ENCODE peak calls at places on chromosome 16, in four cellular contexts. V, Y, M and Z are unnamed samples.

GRCh38 chr16:51637744-51638100 is 486.7 kb upstream of the SALL1 start:
- DNase-seq in V (no peak), Y (no peak), M (no peak), Z (no peak)

GRCh38 chr16:67169642-67170167 is 633 bp upstream of the NOL3 start:
- DNase-seq in V (no peak), Y (peak; percentile 95), M (no peak), Z (peak; percentile 88)

GRCh38 chr16:86515780-86516617 is 5.7 kb downstream of the FOXF1 start:
- DNase-seq in V (peak; percentile 43), Y (no peak), M (peak; percentile 51), Z (peak; percentile 53)

GRCh38 chr16:88458039-88458772 is 5.1 kb downstream of the ZFPM1 start:
- DNase-seq in V (no peak), Y (no peak), M (no peak), Z (peak; percentile 50)

GRCh38 chr16:22191966-22192260 is 14.2 kb upstream of the EEF2K start:
- DNase-seq in V (no peak), Y (no peak), M (peak; percentile 17), Z (no peak)

GRCh38 chr16:69717066-69717465 is 9.3 kb downstream of the NQO1 start:
- DNase-seq in V (no peak), Y (peak; percentile 23), M (no peak), Z (no peak)

GRCh38 chr16:17460890-17461289 is 9.9 kb downstream of the XYLT1 start:
- DNase-seq in V (no peak), Y (no peak), M (no peak), Z (no peak)

GRCh38 chr16:10009691-10010090 is 172.5 kb downstream of the GRIN2A start:
- DNase-seq in V (no peak), Y (no peak), M (no peak), Z (no peak)

GRCh38 chr16:54540525-54541180 is 254.1 kb upstream of the IRX3 start:
- DNase-seq in V (no peak), Y (no peak), M (no peak), Z (no peak)

GRCh38 chr16:56611281-56611833 is 3.0 kb downstream of the MT2A start:
- DNase-seq in V (no peak), Y (no peak), M (peak; percentile 67), Z (no peak)

GRCh38 chr16:63385714-63386113 is 1349.5 kb upstream of the CDH8 start:
- DNase-seq in V (no peak), Y (no peak), M (no peak), Z (no peak)

GRCh38 chr16:399278-400019 is 2.2 kb upstream of the DECR2 start:
- DNase-seq in V (no peak), Y (no peak), M (no peak), Z (no peak)

GRCh38 chr16:88398170-88398873 is 15.6 kb downstream of the ZNF469 start:
- DNase-seq in V (no peak), Y (no peak), M (no peak), Z (no peak)

GRCh38 chr16:49019081-49019633 is 262.5 kb downstream of the CBLN1 start:
- DNase-seq in V (peak; percentile 46), Y (peak; percentile 51), M (peak; percentile 27), Z (peak; percentile 89)

GRCh38 chr16:73071131-73071940 is 23.4 kb upstream of the ZFHX3 start:
- DNase-seq in V (peak; percentile 41), Y (peak; percentile 70), M (no peak), Z (peak; percentile 84)

GRCh38 chr16:48596326-48596725 is 13.7 kb downstream of the N4BP1 start:
- DNase-seq in V (no peak), Y (no peak), M (no peak), Z (no peak)

GRCh38 chr16:70653406-70653805 is 7.0 kb downstream of the IL34 start:
- DNase-seq in V (no peak), Y (no peak), M (no peak), Z (no peak)

GRCh38 chr16:24844101-24845030 is 1.4 kb upstream of the SLC5A11 start:
- DNase-seq in V (no peak), Y (no peak), M (peak; percentile 28), Z (peak; percentile 86)
- H3K4me1 ChIP-seq in V (no peaks in the 10 kb centered on the region), Y (no peaks in the 10 kb centered on the region), M (peaks cover 2% of the 10 kb centered on the region), Z (peaks cover 2% of the 10 kb centered on the region)

GRCh38 chr16:52729731-52730130 is 182.8 kb upstream of the TOX3 start:
- DNase-seq in V (no peak), Y (no peak), M (no peak), Z (peak; percentile 45)
- H3K23ac ChIP-seq in V (no peak overlapping the region), Y (no peak overlapping the region), M (no peak overlapping the region), Z (no peak overlapping the region)

DNA sequence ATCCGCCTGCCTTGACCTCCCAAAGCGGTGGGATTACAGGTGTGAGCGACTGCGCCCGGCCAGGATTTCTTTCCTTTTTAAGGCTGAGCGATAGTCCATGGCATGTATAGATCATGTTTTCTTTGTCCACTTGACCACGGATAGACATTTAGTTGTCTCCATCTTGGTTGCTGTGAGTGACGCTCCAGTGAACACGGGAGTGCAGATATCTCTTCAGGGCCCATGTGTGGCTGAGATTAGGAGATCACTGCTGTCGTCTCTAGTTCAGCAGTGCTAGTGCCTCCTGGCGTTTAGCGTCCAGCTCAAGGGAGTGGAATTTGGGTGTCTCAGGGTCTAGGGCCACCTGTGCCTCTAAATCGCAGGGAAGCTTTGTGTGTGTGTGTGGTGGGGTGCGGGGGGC is 41.5 kb downstream of the ABCC1 start:
- DNase-seq in V (no peak), Y (no peak), M (no peak), Z (no peak)
- H3K4me1 ChIP-seq in V (peaks cover 16% of the 10 kb centered on the region), Y (peaks cover 10% of the 10 kb centered on the region), M (peaks cover 39% of the 10 kb centered on the region), Z (peaks cover 6% of the 10 kb centered on the region)

GRCh38 chr16:68264128-68265077 is at the start of gene SLC7A6:
- DNase-seq in V (peak; percentile 75), Y (peak; percentile 86), M (peak; percentile 69), Z (peak; percentile 78)
- H3K23ac ChIP-seq in V (peak within 1 kb of the TSS; percentile 99), Y (no peak within 1 kb of the TSS), M (peak within 1 kb of the TSS; percentile 98), Z (peak within 1 kb of the TSS; percentile 99)

GRCh38 chr16:81467815-81468214 is 23.2 kb downstream of the CMIP start:
- DNase-seq in V (no peak), Y (no peak), M (no peak), Z (no peak)
- H3K4me1 ChIP-seq in V (peaks cover 14% of the 10 kb centered on the region), Y (peaks cover 7% of the 10 kb centered on the region), M (no peaks in the 10 kb centered on the region), Z (peaks cover 6% of the 10 kb centered on the region)

DNA sequence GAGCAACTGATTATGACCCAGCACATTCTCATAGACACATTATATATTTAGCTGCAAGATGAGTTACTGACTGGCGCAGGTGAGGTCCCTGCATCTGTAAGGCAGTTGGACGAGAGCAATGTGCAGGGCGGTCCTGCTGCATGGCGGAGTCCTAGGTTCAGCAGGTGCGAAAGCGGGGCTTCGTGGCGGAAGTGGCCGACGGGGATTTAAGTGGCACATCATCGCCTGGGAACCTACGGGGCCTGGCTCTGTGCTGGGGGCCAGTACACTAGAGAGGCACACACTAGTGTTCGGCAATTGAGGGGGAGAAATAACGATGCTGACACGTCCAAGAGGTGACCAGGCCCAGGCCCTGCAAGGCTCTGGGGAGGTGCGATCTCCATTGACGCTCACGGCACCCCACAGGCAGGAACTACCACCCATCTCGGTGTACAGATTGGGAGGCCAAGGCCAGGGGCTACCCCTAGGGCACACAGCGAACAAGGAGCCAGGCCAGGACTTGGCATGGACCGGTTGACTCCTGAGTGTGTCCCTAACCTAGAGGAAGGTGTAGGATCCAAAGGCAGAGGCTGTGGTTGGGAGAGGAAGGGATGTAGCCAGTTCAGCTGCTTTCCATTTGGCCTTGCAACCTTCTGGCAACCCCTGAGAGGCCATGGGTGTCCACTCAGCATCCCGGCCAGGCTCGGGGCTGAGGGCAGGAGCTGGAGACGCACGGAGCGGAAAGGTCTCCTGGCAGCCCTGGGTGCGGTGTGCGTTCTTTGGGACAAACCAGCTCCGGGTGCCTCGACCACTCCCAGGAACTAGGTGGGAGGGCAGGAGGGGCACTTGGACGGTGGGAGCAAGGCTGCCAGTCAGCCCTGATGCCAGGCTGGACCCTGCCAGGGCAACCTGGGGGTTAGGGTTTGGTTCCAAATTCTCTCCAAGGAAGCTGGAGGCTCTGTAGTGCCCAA is 103.9 kb upstream of the CREBBP start:
- DNase-seq in V (no peak), Y (no peak), M (no peak), Z (no peak)
- H3K23ac ChIP-seq in V (peak overlapping the region; percentile 83), Y (no peak overlapping the region), M (no peak overlapping the region), Z (no peak overlapping the region)